ENCODE peak calls at places on chromosomes 3 and 15, in five cellular contexts. One of them, this sample, is unnamed.

GRCh38 chr3:17741621-17742091 is 775 bp downstream of the TBC1D5 start:
- DNase-seq in HepG2: peak; percentile 87
- DNase-seq in GM12878: no peak
- DNase-seq in K562: peak; percentile 26
- DNase-seq in H1: no peak
- DNase-seq in this sample: no peak

GRCh38 chr3:138675393-138675792 is 66.8 kb downstream of the FAIM start:
- DNase-seq in HepG2: no peak
- DNase-seq in GM12878: no peak
- DNase-seq in K562: no peak
- DNase-seq in H1: no peak
- DNase-seq in this sample: no peak

GRCh38 chr15:25715536-25716413 is 147.4 kb downstream of the ATP10A start:
- DNase-seq in HepG2: no peak
- DNase-seq in GM12878: no peak
- DNase-seq in K562: no peak
- DNase-seq in H1: no peak
- DNase-seq in this sample: no peak

GRCh38 chr3:179806177-179806576 is 153.3 kb downstream of the USP13 start:
- DNase-seq in HepG2: no peak
- DNase-seq in GM12878: no peak
- DNase-seq in K562: no peak
- DNase-seq in H1: no peak
- DNase-seq in this sample: no peak

GRCh38 chr15:35738370-35738769 is 192.4 kb upstream of the DPH6 start:
- DNase-seq in HepG2: no peak
- DNase-seq in GM12878: no peak
- DNase-seq in K562: no peak
- DNase-seq in H1: no peak
- DNase-seq in this sample: peak; percentile 10

GRCh38 chr3:104396974-104397669 is 969.6 kb upstream of the ALCAM start:
- DNase-seq in HepG2: no peak
- DNase-seq in GM12878: no peak
- DNase-seq in K562: no peak
- DNase-seq in H1: no peak
- DNase-seq in this sample: no peak

GRCh38 chr3:197367081-197367780 is 68.8 kb upstream of the DLG1 start:
- DNase-seq in HepG2: peak; percentile 61
- DNase-seq in GM12878: no peak
- DNase-seq in K562: no peak
- DNase-seq in H1: no peak
- DNase-seq in this sample: peak; percentile 16

GRCh38 chr3:120791958-120792357 is 49.4 kb downstream of the GTF2E1 start:
- DNase-seq in HepG2: no peak
- DNase-seq in GM12878: no peak
- DNase-seq in K562: no peak
- DNase-seq in H1: no peak
- DNase-seq in this sample: no peak

GRCh38 chr3:31462050-31462569 is 70.6 kb upstream of the STT3B start:
- DNase-seq in HepG2: peak; percentile 37
- DNase-seq in GM12878: peak; percentile 64
- DNase-seq in K562: no peak
- DNase-seq in H1: no peak
- DNase-seq in this sample: peak; percentile 24

GRCh38 chr3:151226825-151227224 is 23.8 kb upstream of the GPR171 start:
- DNase-seq in HepG2: no peak
- DNase-seq in GM12878: no peak
- DNase-seq in K562: no peak
- DNase-seq in H1: no peak
- DNase-seq in this sample: no peak

GRCh38 chr15:50487287-50487686 is 59.2 kb downstream of the USP50 start:
- DNase-seq in HepG2: no peak
- DNase-seq in GM12878: peak; percentile 27
- DNase-seq in K562: no peak
- DNase-seq in H1: no peak
- DNase-seq in this sample: no peak

GRCh38 chr15:69757186-69757585 is 304.6 kb downstream of the RPLP1 start:
- DNase-seq in HepG2: no peak
- DNase-seq in GM12878: no peak
- DNase-seq in K562: no peak
- DNase-seq in H1: no peak
- DNase-seq in this sample: no peak

GRCh38 chr3:43231276-43232000 is 54.9 kb upstream of the SNRK start:
- DNase-seq in HepG2: no peak
- DNase-seq in GM12878: no peak
- DNase-seq in K562: no peak
- DNase-seq in H1: no peak
- DNase-seq in this sample: no peak

DNA sequence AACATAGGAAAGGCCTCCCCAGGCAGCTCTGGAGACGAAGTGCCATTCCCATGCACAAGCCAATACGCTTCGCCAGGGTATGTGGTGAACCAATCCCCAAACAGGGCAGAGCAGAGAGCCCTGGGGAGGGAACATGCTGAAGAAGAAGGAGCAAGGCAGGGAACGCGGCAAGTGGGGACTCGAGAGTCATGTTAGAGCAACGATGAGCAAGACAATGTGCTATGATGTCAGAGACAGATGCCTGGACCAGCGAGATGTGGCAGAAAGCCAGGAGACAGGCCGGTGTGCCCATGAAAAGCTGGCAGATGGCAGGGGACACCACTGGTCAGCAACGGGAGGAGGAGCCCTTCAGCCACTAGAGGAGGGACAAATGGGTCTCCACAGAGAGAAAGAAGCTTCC is 39.6 kb downstream of the NIPA2 start:
- DNase-seq in HepG2: no peak
- DNase-seq in GM12878: no peak
- DNase-seq in K562: no peak
- DNase-seq in H1: no peak
- DNase-seq in this sample: no peak
- H3K36me3 ChIP-seq in HepG2: peaks cover 55% of the 10 kb centered on the region
- H3K36me3 ChIP-seq in GM12878: peaks cover 10% of the 10 kb centered on the region
- H3K36me3 ChIP-seq in K562: peaks cover 31% of the 10 kb centered on the region
- H3K36me3 ChIP-seq in H1: peaks cover 4% of the 10 kb centered on the region
- H3K36me3 ChIP-seq in this sample: no peaks in the 10 kb centered on the region

DNA sequence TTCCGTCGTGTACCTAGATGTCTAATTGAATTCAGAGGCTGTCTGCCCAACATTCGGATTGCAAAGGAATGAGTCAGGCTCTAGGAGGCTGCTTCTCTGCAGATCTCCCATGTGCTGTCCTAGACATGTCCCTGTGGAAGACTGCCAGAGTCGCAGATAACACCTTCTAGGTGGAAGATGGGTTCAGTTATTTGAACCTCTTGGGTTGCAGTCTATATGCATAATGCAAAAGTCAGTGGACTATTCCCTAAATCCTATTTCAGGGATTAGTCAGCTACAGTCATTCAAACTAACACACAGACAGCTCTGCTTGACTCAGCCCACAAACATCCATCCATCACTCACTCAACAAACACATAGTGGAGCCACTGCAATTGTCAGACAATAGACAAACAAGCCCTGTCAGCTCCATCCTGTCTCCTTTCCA is 300.0 kb upstream of the CTNNB1 start:
- DNase-seq in HepG2: peak; percentile 17
- DNase-seq in GM12878: no peak
- DNase-seq in K562: no peak
- DNase-seq in H1: no peak
- DNase-seq in this sample: no peak
- TF ChIP-seq CREB1 in HepG2: no peak
- TF ChIP-seq CREB1 in GM12878: no peak
- TF ChIP-seq CREB1 in K562: no peak
- TF ChIP-seq CREB1 in H1: no peak
- TF ChIP-seq CREB1 in this sample: no peak

GRCh38 chr3:46464326-46465195 is at the start of gene LTF:
- DNase-seq in HepG2: no peak
- DNase-seq in GM12878: no peak
- DNase-seq in K562: no peak
- DNase-seq in H1: no peak
- DNase-seq in this sample: peak; percentile 56
- TF ChIP-seq EZH2 in HepG2: no peak
- TF ChIP-seq EZH2 in GM12878: no peak
- TF ChIP-seq EZH2 in K562: no peak
- TF ChIP-seq EZH2 in H1: peak; percentile 42
- TF ChIP-seq EZH2 in this sample: no peak

GRCh38 chr3:38129058-38129457 is 7.9 kb downstream of the ACAA1 start:
- DNase-seq in HepG2: no peak
- DNase-seq in GM12878: no peak
- DNase-seq in K562: no peak
- DNase-seq in H1: no peak
- DNase-seq in this sample: no peak

GRCh38 chr3:38131621-38132369 is 5.1 kb downstream of the ACAA1 start:
- DNase-seq in HepG2: no peak
- DNase-seq in GM12878: no peak
- DNase-seq in K562: peak; percentile 69
- DNase-seq in H1: no peak
- DNase-seq in this sample: peak; percentile 90

GRCh38 chr3:38128303-38128655 is 8.6 kb downstream of the ACAA1 start:
- DNase-seq in HepG2: no peak
- DNase-seq in GM12878: no peak
- DNase-seq in K562: no peak
- DNase-seq in H1: no peak
- DNase-seq in this sample: no peak

GRCh38 chr3:38130631-38131065 is 6.3 kb downstream of the ACAA1 start:
- DNase-seq in HepG2: no peak
- DNase-seq in GM12878: no peak
- DNase-seq in K562: no peak
- DNase-seq in H1: no peak
- DNase-seq in this sample: no peak

DNA sequence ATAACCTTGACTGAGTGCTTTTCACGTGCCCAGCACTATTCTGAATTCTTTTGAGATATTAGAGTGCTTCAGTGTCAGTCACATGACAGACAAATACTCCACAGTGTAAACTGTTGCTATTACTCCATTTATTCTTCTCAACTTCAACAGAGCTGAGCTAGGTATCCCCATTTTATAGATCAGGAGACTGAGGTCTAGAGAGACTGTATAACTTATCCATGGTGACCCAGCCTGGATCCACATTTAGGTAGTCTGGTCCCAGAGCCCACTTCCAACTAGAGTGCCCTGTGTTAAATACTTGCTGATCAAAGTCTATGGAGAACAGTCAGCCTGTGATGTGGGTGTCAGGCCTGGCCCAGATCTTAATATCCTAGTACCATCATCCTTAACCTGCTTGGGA is 6.7 kb downstream of the ACAA1 start:
- DNase-seq in HepG2: no peak
- DNase-seq in GM12878: no peak
- DNase-seq in K562: no peak
- DNase-seq in H1: no peak
- DNase-seq in this sample: no peak
- H3K36me3 ChIP-seq in HepG2: peaks cover 74% of the 10 kb centered on the region
- H3K36me3 ChIP-seq in GM12878: peaks cover 49% of the 10 kb centered on the region
- H3K36me3 ChIP-seq in K562: peaks cover 97% of the 10 kb centered on the region
- H3K36me3 ChIP-seq in H1: peaks cover 48% of the 10 kb centered on the region
- H3K36me3 ChIP-seq in this sample: peaks cover 31% of the 10 kb centered on the region

DNA sequence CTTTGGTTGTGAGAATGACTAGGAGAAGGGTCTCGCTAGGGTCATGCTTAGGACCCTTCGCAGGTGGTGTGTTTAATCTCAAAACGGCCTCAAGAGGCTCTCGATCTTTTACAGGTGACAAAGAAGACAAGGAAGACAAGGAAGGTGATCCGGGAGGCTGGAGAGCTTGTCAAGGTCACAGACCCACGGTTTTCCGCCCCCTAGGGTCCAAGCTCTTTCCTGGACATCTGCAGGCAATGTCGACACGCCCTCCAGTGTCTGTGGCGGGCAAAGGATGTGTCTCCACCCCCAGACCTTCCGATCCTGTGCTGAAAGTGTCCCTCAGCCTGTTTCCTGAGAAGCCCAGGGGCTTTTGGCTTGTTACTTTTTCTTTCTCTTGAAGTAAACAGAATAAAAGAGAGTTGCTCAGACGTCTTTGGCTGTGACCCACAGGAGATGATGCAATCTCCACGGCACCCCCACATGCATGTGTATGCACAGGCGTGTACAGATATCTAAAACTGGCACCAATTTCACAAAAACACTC is 108.7 kb downstream of the KLF13 start:
- DNase-seq in HepG2: peak; percentile 75
- DNase-seq in GM12878: peak; percentile 87
- DNase-seq in K562: peak; percentile 81
- DNase-seq in H1: peak; percentile 76
- DNase-seq in this sample: peak; percentile 93
- TF ChIP-seq CREB1 in HepG2: no peak
- TF ChIP-seq CREB1 in GM12878: peak; percentile 44
- TF ChIP-seq CREB1 in K562: no peak
- TF ChIP-seq CREB1 in H1: no peak
- TF ChIP-seq CREB1 in this sample: no peak

GRCh38 chr3:147360936-147361670 is 45.2 kb downstream of the ZIC4 start:
- DNase-seq in HepG2: no peak
- DNase-seq in GM12878: no peak
- DNase-seq in K562: no peak
- DNase-seq in H1: no peak
- DNase-seq in this sample: peak; percentile 80

GRCh38 chr3:147356909-147357733 is 49.2 kb downstream of the ZIC4 start:
- DNase-seq in HepG2: no peak
- DNase-seq in GM12878: no peak
- DNase-seq in K562: no peak
- DNase-seq in H1: no peak
- DNase-seq in this sample: peak; percentile 92

GRCh38 chr3:147361671-147362420 is 44.5 kb downstream of the ZIC4 start:
- DNase-seq in HepG2: peak; percentile 23
- DNase-seq in GM12878: no peak
- DNase-seq in K562: peak; percentile 69
- DNase-seq in H1: no peak
- DNase-seq in this sample: peak; percentile 92

GRCh38 chr3:147358144-147358992 is 48.0 kb downstream of the ZIC4 start:
- DNase-seq in HepG2: no peak
- DNase-seq in GM12878: no peak
- DNase-seq in K562: no peak
- DNase-seq in H1: no peak
- DNase-seq in this sample: peak; percentile 69

GRCh38 chr3:147359177-147360062 is 46.9 kb downstream of the ZIC4 start:
- DNase-seq in HepG2: no peak
- DNase-seq in GM12878: no peak
- DNase-seq in K562: no peak
- DNase-seq in H1: no peak
- DNase-seq in this sample: peak; percentile 64
- TF ChIP-seq EZH2 in HepG2: no peak
- TF ChIP-seq EZH2 in GM12878: no peak
- TF ChIP-seq EZH2 in K562: no peak
- TF ChIP-seq EZH2 in H1: peak; percentile 93
- TF ChIP-seq EZH2 in this sample: peak; percentile 87

GRCh38 chr15:84807228-84807627 is 9.9 kb upstream of the ALPK3 start:
- DNase-seq in HepG2: no peak
- DNase-seq in GM12878: no peak
- DNase-seq in K562: no peak
- DNase-seq in H1: no peak
- DNase-seq in this sample: no peak
- H3K36me3 ChIP-seq in HepG2: peaks cover 18% of the 10 kb centered on the region
- H3K36me3 ChIP-seq in GM12878: no peaks in the 10 kb centered on the region
- H3K36me3 ChIP-seq in K562: peaks cover 26% of the 10 kb centered on the region
- H3K36me3 ChIP-seq in H1: no peaks in the 10 kb centered on the region
- H3K36me3 ChIP-seq in this sample: no peaks in the 10 kb centered on the region

DNA sequence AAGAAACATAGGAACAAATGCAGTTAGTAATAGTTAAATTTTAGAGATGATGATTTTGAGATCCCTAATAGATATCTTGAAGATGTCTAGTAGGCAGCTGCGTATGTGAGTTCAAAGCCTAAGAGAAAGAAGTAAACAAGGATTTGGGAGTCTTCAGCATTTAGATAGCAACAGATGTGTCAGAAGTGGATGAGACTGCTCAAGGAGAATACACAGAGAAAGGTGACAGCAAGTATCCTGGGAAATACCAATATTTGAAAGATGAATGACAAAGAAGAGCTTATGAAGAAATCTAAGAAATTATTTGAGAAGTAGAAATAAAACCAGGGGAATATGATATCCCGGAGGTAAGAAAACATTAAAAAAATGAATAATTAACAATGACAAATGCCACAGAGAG is 130.9 kb downstream of the PCCB start:
- DNase-seq in HepG2: no peak
- DNase-seq in GM12878: no peak
- DNase-seq in K562: no peak
- DNase-seq in H1: no peak
- DNase-seq in this sample: no peak
- TF ChIP-seq CREB1 in HepG2: no peak
- TF ChIP-seq CREB1 in GM12878: no peak
- TF ChIP-seq CREB1 in K562: no peak
- TF ChIP-seq CREB1 in H1: no peak
- TF ChIP-seq CREB1 in this sample: no peak

This sample was measured in GM23338.